ENCODE peak calls at places on chromosome 2, in four cellular contexts. One of them, this sample, is unnamed.

GRCh38 chr2:61604433-61604832 is 66.3 kb upstream of the XPO1 start:
- DNase-seq in M059J: no peak
- DNase-seq in central memory CD4-positive, alpha-beta T cell: no peak
- DNase-seq in T1000: no peak
- DNase-seq in this sample: no peak

GRCh38 chr2:56185582-56186046 is 1.8 kb downstream of the CCDC85A start:
- DNase-seq in T1000: peak; percentile 41
- DNase-seq in M059J: peak; percentile 74
- DNase-seq in central memory CD4-positive, alpha-beta T cell: no peak
- DNase-seq in this sample: no peak

GRCh38 chr2:17171446-17172049 is 346.7 kb downstream of the RAD51AP2 start:
- DNase-seq in central memory CD4-positive, alpha-beta T cell: no peak
- DNase-seq in M059J: peak; percentile 18
- DNase-seq in T1000: no peak
- DNase-seq in this sample: peak; percentile 42

GRCh38 chr2:205496777-205497176 is 185.5 kb upstream of the NRP2 start:
- DNase-seq in M059J: peak; percentile 4
- DNase-seq in central memory CD4-positive, alpha-beta T cell: no peak
- DNase-seq in T1000: no peak
- DNase-seq in this sample: no peak

GRCh38 chr2:173149491-173149890 is 73.8 kb downstream of the MAP3K20 start:
- DNase-seq in T1000: no peak
- DNase-seq in M059J: no peak
- DNase-seq in central memory CD4-positive, alpha-beta T cell: peak; percentile 47
- DNase-seq in this sample: no peak

GRCh38 chr2:200483729-200484198 is 26.1 kb downstream of the KCTD18 start:
- DNase-seq in central memory CD4-positive, alpha-beta T cell: no peak
- DNase-seq in M059J: peak; percentile 29
- DNase-seq in T1000: no peak
- DNase-seq in this sample: peak; percentile 32

GRCh38 chr2:143903172-143903856 is 616.6 kb downstream of the ZEB2 start:
- DNase-seq in central memory CD4-positive, alpha-beta T cell: no peak
- DNase-seq in T1000: no peak
- DNase-seq in M059J: peak; percentile 11
- DNase-seq in this sample: no peak

GRCh38 chr2:197803033-197803444 is 1.4 kb upstream of the PLCL1 start:
- DNase-seq in M059J: peak; percentile 46
- DNase-seq in T1000: no peak
- DNase-seq in central memory CD4-positive, alpha-beta T cell: peak; percentile 46
- DNase-seq in this sample: no peak

GRCh38 chr2:101961287-101962242 is 30.2 kb upstream of the IL1R2 start:
- DNase-seq in T1000: no peak
- DNase-seq in central memory CD4-positive, alpha-beta T cell: no peak
- DNase-seq in M059J: peak; percentile 18
- DNase-seq in this sample: no peak

GRCh38 chr2:100733344-100734187 is 86.4 kb upstream of the NPAS2 start:
- DNase-seq in M059J: peak; percentile 45
- DNase-seq in T1000: peak; percentile 22
- DNase-seq in central memory CD4-positive, alpha-beta T cell: no peak
- DNase-seq in this sample: no peak

GRCh38 chr2:150705767-150706166 is 218.3 kb upstream of the RND3 start:
- DNase-seq in central memory CD4-positive, alpha-beta T cell: no peak
- DNase-seq in T1000: no peak
- DNase-seq in M059J: no peak
- DNase-seq in this sample: no peak

GRCh38 chr2:198953328-198953727 is 504.4 kb downstream of the SATB2 start:
- DNase-seq in central memory CD4-positive, alpha-beta T cell: no peak
- DNase-seq in T1000: no peak
- DNase-seq in M059J: no peak
- DNase-seq in this sample: no peak

This sample was measured in progenitor cell of endocrine pancreas.